ENCODE peak calls at places on chromosomes 13 and 19, in eight cellular contexts. H is GDM1; M is left ventricle myocardium superior; U is AG04450; S is RCC 7860; E is CD4-positive, alpha-beta T cell; P is NCI-H460; B is stimulated activated CD8-positive, alpha-beta memory T cell treated with anti-CD3 and anti-CD28 coated beads, Interleukin-2, amount 100 ng/mL, for 48 hours. K is an unnamed sample.

GRCh38 chr13:111652676-111653075 is 332.2 kb downstream of the TEX29 start:
- DNase-seq in P (no peak), E (no peak), S (no peak), H (no peak), B (no peak), U (no peak), M (no peak), K (no peak)

GRCh38 chr13:31008400-31009115 is 76.1 kb downstream of the TEX26 start:
- DNase-seq in M (no peak), B (no peak), U (no peak), H (no peak), P (no peak), S (peak), E (no peak), K (no peak)

GRCh38 chr13:50104493-50104892 is 89.2 kb downstream of the KCNRG start:
- DNase-seq in S (no peak), H (no peak), U (no peak), M (no peak), P (no peak), B (no peak), E (no peak), K (no peak)

GRCh38 chr13:108961542-108962125 is 332.2 kb downstream of the MYO16 start:
- DNase-seq in S (peak), M (no peak), U (no peak), P (peak), E (peak), B (no peak), H (peak), K (peak)

GRCh38 chr19:30091856-30092255 is 149.8 kb downstream of the URI1 start:
- DNase-seq in E (no peak), B (no peak), S (no peak), U (no peak), P (no peak), M (peak), H (no peak), K (no peak)

GRCh38 chr19:43465468-43466120 is at the start of gene LYPD3:
- DNase-seq in B (no peak), M (peak), E (no peak), S (no peak), P (peak), U (no peak), H (no peak), K (no peak)

GRCh38 chr13:109408596-109409382 is 377.6 kb downstream of the IRS2 start:
- DNase-seq in H (no peak), U (no peak), B (no peak), M (no peak), E (no peak), S (no peak), P (no peak), K (no peak)

GRCh38 chr13:48448963-48449614 is 36.2 kb upstream of the LPAR6 start:
- DNase-seq in B (no peak), H (no peak), S (no peak), E (no peak), M (no peak), U (peak), P (no peak), K (no peak)

GRCh38 chr19:6983448-6983847 is 37.8 kb downstream of the MBD3L2B start:
- DNase-seq in B (no peak), U (no peak), H (no peak), M (no peak), S (no peak), P (no peak), E (no peak), K (no peak)

GRCh38 chr19:23403581-23404324 is 8.5 kb upstream of the ZNF91 start:
- DNase-seq in S (no peak), P (no peak), E (no peak), M (no peak), H (no peak), U (no peak), B (no peak), K (no peak)

GRCh38 chr19:31268751-31269150 is 80.5 kb downstream of the TSHZ3 start:
- DNase-seq in P (no peak), E (no peak), U (no peak), M (no peak), B (no peak), H (no peak), S (no peak), K (no peak)

GRCh38 chr19:33245948-33246728 is 20.5 kb upstream of the SLC7A10 start:
- DNase-seq in S (no peak), P (no peak), H (no peak), B (no peak), E (no peak), U (no peak), M (peak), K (no peak)

GRCh38 chr13:56459291-56459690 is 681.4 kb upstream of the PRR20A start:
- DNase-seq in P (no peak), S (no peak), M (no peak), H (no peak), E (no peak), B (no peak), U (no peak), K (no peak)

GRCh38 chr19:15213715-15214381 is 13.1 kb upstream of the NOTCH3 start:
- DNase-seq in S (no peak), P (peak), E (no peak), M (peak), U (no peak), B (no peak), H (no peak), K (no peak)

GRCh38 chr13:78121459-78122348 is 203.1 kb upstream of the EDNRB start:
- DNase-seq in H (peak), B (no peak), U (no peak), M (peak), S (peak), E (no peak), P (peak), K (no peak)

GRCh38 chr13:50375792-50376191 is 360.5 kb downstream of the KCNRG start:
- DNase-seq in H (no peak), P (no peak), B (no peak), E (no peak), U (no peak), S (peak), M (no peak), K (peak)

GRCh38 chr13:78876915-78877549 is 218.1 kb upstream of the OBI1 start:
- DNase-seq in H (no peak), P (no peak), M (no peak), U (no peak), E (no peak), B (no peak), S (no peak), K (no peak)

GRCh38 chr13:39364797-39365468 is 238.1 kb downstream of the LHFPL6 start:
- DNase-seq in E (no peak), U (no peak), P (no peak), S (no peak), M (no peak), B (no peak), H (no peak), K (no peak)

GRCh38 chr19:29724102-29724641 is 9.1 kb upstream of the C19orf12 start:
- DNase-seq in B (no peak), U (no peak), H (no peak), M (no peak), P (no peak), E (no peak), S (no peak), K (no peak)

GRCh38 chr19:10625003-10625761 is at the start of gene SLC44A2:
- DNase-seq in M (peak), P (peak), H (no peak), U (no peak), S (peak), B (no peak), E (no peak), K (peak)

GRCh38 chr13:64158910-64159309 is 2743.3 kb upstream of the PCDH20 start:
- DNase-seq in S (no peak), U (no peak), P (no peak), E (no peak), M (no peak), H (no peak), B (no peak), K (peak)

GRCh38 chr19:48489608-48490216 is 20.5 kb downstream of the CYTH2 start:
- DNase-seq in P (peak), H (peak), M (peak), B (peak), S (peak), E (peak), U (no peak), K (no peak)

GRCh38 chr13:113565526-113566226 is 18.9 kb upstream of the TFDP1 start:
- DNase-seq in P (no peak), H (no peak), U (no peak), M (no peak), E (no peak), S (no peak), B (no peak), K (no peak)

GRCh38 chr13:58852076-58852475 is 1220.5 kb downstream of the PCDH17 start:
- DNase-seq in S (no peak), M (no peak), P (peak), E (no peak), U (no peak), B (no peak), H (no peak), K (no peak)

GRCh38 chr19:39296906-39297305 is 699 bp downstream of the IFNL1 start:
- DNase-seq in S (no peak), P (no peak), E (no peak), B (no peak), U (no peak), M (no peak), H (no peak), K (no peak)

GRCh38 chr13:60881507-60881906 is 484.5 kb downstream of the TDRD3 start:
- DNase-seq in B (no peak), P (no peak), M (no peak), S (no peak), E (no peak), U (no peak), H (no peak), K (no peak)

GRCh38 chr19:33350538-33351309 is 22.8 kb upstream of the CEBPG start:
- DNase-seq in E (no peak), H (no peak), B (no peak), S (no peak), P (no peak), U (no peak), M (no peak), K (no peak)

GRCh38 chr13:40187324-40187795 is 479.1 kb downstream of the FOXO1 start:
- DNase-seq in E (peak), U (no peak), H (no peak), B (no peak), P (no peak), M (no peak), S (no peak), K (no peak)

K was measured in H54.